ENCODE peak calls at places on chromosomes 2 and 18, in seven cellular contexts. Y, B, T, Z, K, X and S are unnamed samples. For H3K36me3, the result is how much of the 10 kb centered on the place peaks cover.

GRCh38 chr18:43192408-43192807 is 76.9 kb upstream of the RIT2 start:
- DNase-seq in K (no peak), B (no peak), X (no peak), Z (no peak), Y (no peak), T (no peak), S (no peak)

GRCh38 chr2:172285010-172285621 is 142.3 kb upstream of the ITGA6 start:
- DNase-seq in X (no peak), Y (no peak), Z (no peak), T (no peak), K (no peak), B (peak), S (no peak)

GRCh38 chr2:140186201-140186775 is 1406.1 kb upstream of the NXPH2 start:
- DNase-seq in B (no peak), X (no peak), K (no peak), Y (no peak), Z (no peak), T (no peak), S (no peak)

GRCh38 chr18:46261799-46262198 is 157.6 kb downstream of the HAUS1 start:
- DNase-seq in B (no peak), X (no peak), K (no peak), Z (no peak), T (no peak), Y (no peak), S (no peak)

GRCh38 chr18:37364237-37364636 is 201.4 kb downstream of the CELF4 start:
- DNase-seq in T (peak), X (no peak), B (peak), Z (no peak), Y (no peak), K (no peak), S (no peak)

GRCh38 chr18:68928762-68929675 is 131.1 kb downstream of the CCDC102B start:
- DNase-seq in X (no peak), B (no peak), T (no peak), K (no peak), Z (no peak), Y (no peak), S (no peak)

GRCh38 chr2:216574046-216574445 is 59.2 kb upstream of the IGFBP2 start:
- DNase-seq in Z (no peak), T (no peak), B (no peak), Y (peak), X (no peak), K (no peak), S (no peak)

GRCh38 chr18:26468931-26469340 is 79.4 kb downstream of the KCTD1 start:
- DNase-seq in X (peak), T (no peak), Z (no peak), K (no peak), B (no peak), Y (peak), S (no peak)

GRCh38 chr2:26237868-26238267 is 6.6 kb downstream of the HADHA start:
- DNase-seq in Y (no peak), B (no peak), X (no peak), K (no peak), T (no peak), Z (no peak), S (no peak)

GRCh38 chr2:119749405-119750066 is 10.2 kb upstream of the PTPN4 start:
- DNase-seq in Y (no peak), Z (no peak), T (no peak), B (no peak), X (no peak), K (no peak), S (no peak)

GRCh38 chr2:200757414-200757813 is 54.3 kb upstream of the BZW1 start:
- DNase-seq in K (no peak), T (no peak), Z (no peak), Y (no peak), X (no peak), B (no peak), S (no peak)

GRCh38 chr2:43129676-43130547 is 96.5 kb downstream of the ZFP36L2 start:
- DNase-seq in T (peak), X (no peak), Y (peak), Z (peak), K (no peak), B (no peak), S (no peak)

GRCh38 chr2:72144746-72145657 is 2.7 kb downstream of the CYP26B1 start:
- DNase-seq in K (peak), Z (no peak), X (no peak), T (peak), Y (peak), B (peak), S (no peak)

GRCh38 chr18:56038258-56039030 is 450.5 kb upstream of the TCF4 start:
- DNase-seq in K (no peak), X (no peak), T (no peak), Y (peak), B (no peak), Z (no peak), S (no peak)

GRCh38 chr2:57437077-57437476 is 609.5 kb upstream of the VRK2 start:
- DNase-seq in K (no peak), Z (no peak), T (no peak), B (no peak), X (no peak), Y (no peak), S (no peak)

GRCh38 chr2:26035110-26035728 is 1.3 kb downstream of the RAB10 start:
- DNase-seq in B (no peak), X (peak), K (no peak), Y (peak), Z (peak), T (no peak), S (no peak)

GRCh38 chr2:162929571-162929970 is 91.0 kb upstream of the KCNH7 start:
- DNase-seq in K (no peak), T (no peak), Z (no peak), B (no peak), Y (no peak), X (no peak), S (no peak)

GRCh38 chr2:23663730-23664005 is 263.3 kb downstream of the ATAD2B start:
- DNase-seq in T (no peak), X (no peak), Z (no peak), Y (no peak), K (no peak), B (no peak), S (no peak)

GRCh38 chr2:100707016-100707947 is 112.7 kb upstream of the NPAS2 start:
- DNase-seq in T (no peak), Z (no peak), Y (no peak), B (no peak), K (no peak), X (no peak), S (no peak)

GRCh38 chr18:58535340-58536186 is 93.3 kb downstream of the ALPK2 start:
- DNase-seq in Y (no peak), K (no peak), Z (no peak), X (peak), B (no peak), T (no peak), S (no peak)

GRCh38 chr2:6960659-6961058 is 43.4 kb downstream of the RNF144A start:
- DNase-seq in X (no peak), T (no peak), Z (no peak), B (no peak), K (peak), Y (no peak), S (no peak)

GRCh38 chr2:176063958-176064357 is 19.8 kb downstream of the EVX2 start:
- DNase-seq in Z (no peak), X (no peak), K (no peak), T (no peak), B (no peak), Y (no peak), S (no peak)

GRCh38 chr2:240925576-240926515 is 19.7 kb downstream of the CROCC2 start:
- DNase-seq in K (peak), X (peak), T (peak), Z (no peak), B (peak), Y (peak), S (peak)

GRCh38 chr2:6184532-6185302 is 492.5 kb downstream of the SOX11 start:
- DNase-seq in B (no peak), K (no peak), X (no peak), Z (no peak), Y (peak), T (no peak), S (no peak)

GRCh38 chr2:43950383-43951008 is 45.3 kb downstream of the LRPPRC start:
- DNase-seq in Z (peak), X (peak), T (no peak), K (no peak), B (no peak), Y (peak), S (no peak)

GRCh38 chr2:30649278-30649677 is 158.0 kb downstream of the CAPN13 start:
- DNase-seq in K (no peak), T (no peak), X (no peak), Y (no peak), B (no peak), Z (no peak), S (no peak)

GRCh38 chr2:10432315-10433181 is 15.6 kb downstream of the ODC1 start:
- DNase-seq in B (no peak), Z (no peak), K (peak), Y (peak), T (peak), X (peak), S (no peak)
- H3K4me3 ChIP-seq in B (no peak), Z (peak), K (peak), Y (no peak), T (no peak), X (no peak), S (peak)

DNA sequence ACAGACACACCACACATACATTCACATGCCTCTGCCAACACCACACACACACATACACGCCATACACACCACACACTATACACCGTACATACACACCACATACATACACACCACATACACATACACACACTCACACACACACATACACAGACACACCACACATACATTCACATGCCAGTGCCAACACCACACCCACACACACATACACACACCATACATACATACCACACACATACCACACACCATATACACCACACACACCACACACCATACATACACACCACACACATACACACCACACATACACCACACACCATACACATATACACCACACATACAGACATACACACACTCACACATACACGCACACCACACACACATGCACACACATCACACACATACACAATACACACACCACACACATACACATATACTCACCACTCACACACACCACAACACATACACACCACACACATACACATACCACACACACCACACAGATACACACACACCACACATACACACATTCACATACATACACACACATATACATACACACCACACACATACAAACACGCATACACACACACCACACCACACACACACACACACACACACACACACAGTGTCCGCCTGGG is 37.2 kb downstream of the MCFD2 start:
- DNase-seq in T (no peak), Y (no peak), Z (no peak), X (no peak), K (no peak), B (no peak), S (no peak)
- H3K27ac ChIP-seq in T (peak), Y (peak), Z (no peak), X (no peak), K (no peak), B (peak), S (no peak)

DNA sequence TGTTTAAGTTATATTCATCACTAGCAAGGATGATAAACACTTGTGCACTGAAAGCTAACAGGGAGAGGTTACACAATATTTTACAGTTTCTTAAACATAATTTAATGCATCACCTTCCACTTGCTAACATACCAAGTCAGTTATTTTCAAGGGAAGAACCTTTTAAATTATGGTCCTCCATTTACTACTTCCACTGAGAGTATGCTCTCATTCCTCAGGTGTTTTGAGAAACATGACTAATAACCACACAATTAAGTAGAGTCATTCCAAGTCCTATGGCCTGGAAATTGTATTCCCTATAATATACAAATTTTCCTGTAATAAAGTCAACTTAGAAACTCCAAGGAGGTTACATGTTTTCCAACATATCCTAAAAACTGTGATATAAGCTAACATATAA is 152.3 kb upstream of the STON1 start:
- DNase-seq in T (no peak), K (no peak), Y (no peak), Z (no peak), X (no peak), B (no peak), S (no peak)
- H3K36me3 ChIP-seq in T (under half), K (under half), Y (half or more), Z (under half), X (half or more), B (under half), S (under half)

DNA sequence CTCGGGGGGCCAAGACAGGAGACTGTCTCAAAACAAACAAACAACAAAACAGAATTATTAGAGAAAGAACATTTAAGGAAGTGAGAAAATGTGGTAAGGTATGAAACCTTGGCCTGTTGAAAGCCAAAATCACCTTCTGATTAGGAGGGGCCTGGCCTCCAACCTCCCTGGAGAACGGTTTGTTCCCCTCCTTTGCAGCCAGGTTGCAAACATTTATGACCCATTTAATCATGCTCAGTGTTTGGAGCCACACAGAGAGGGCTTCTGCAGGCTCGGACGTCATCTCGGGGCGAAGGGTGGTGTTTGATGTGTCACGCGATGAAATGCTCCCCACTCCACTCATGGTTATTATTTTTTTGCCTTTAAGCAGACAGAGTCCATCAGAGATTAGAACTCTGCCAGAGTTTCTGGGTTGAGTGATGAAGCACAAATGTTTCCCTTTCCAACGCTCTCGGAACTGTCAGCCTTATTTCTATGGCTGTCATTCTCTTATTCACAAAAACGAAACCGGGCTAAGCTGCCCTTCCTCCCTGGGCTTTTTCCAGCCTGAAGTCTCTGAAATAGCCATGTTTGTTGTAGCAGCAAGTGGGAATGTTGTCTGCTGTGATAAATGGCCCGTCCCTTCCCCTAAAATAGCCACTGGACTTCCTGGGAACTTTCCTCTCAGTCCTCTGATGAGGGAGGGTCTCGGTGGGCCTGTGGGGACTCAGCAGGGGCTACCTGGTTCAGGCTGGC is 33.6 kb upstream of the ROCK2 start:
- DNase-seq in Z (no peak), K (no peak), T (no peak), X (no peak), B (no peak), Y (no peak), S (no peak)
- H3K4me3 ChIP-seq in Z (no peak), K (no peak), T (peak), X (no peak), B (no peak), Y (no peak), S (no peak)

GRCh38 chr2:238143239-238143951 is 4.9 kb downstream of the KLHL30 start:
- DNase-seq in B (peak), Y (no peak), K (no peak), Z (no peak), T (no peak), X (no peak), S (no peak)

GRCh38 chr2:238145046-238145445 is 6.6 kb downstream of the KLHL30 start:
- DNase-seq in B (no peak), K (no peak), Z (no peak), X (no peak), Y (no peak), T (no peak), S (no peak)

GRCh38 chr2:238142382-238143205 is 4.1 kb downstream of the KLHL30 start:
- DNase-seq in B (no peak), X (no peak), K (no peak), T (no peak), Y (no peak), Z (no peak), S (no peak)

GRCh38 chr2:238145851-238146250 is 7.4 kb downstream of the KLHL30 start:
- DNase-seq in Y (no peak), X (no peak), Z (no peak), K (no peak), T (no peak), B (no peak), S (no peak)

DNA sequence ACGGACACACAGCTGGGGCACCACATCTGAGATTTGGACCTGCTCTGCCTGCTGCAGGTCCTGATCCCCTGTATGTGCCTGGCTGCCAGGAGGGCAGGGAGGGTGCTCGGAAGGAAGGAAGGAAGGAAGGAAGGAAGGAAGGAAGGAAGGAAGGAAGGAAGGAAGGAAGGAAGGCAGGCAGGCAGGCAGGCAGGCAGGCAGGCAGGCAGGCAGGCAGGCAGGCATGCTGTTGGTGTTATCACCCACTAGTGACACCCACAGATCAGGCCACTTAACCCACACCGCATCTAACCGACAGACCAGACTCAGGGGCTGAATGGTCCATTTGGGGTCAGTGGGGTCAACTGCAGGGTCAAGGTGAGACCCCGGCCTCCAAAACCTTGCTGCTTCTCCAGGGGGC is 5.8 kb downstream of the KLHL30 start:
- DNase-seq in X (no peak), Z (no peak), K (no peak), B (no peak), Y (no peak), T (no peak), S (no peak)
- H3K27ac ChIP-seq in X (no peak), Z (no peak), K (no peak), B (peak), Y (no peak), T (no peak), S (no peak)